ENCODE peak calls at places on chromosomes 12 and 14, in four cellular contexts. B is fibroblast of mammary gland, A is cardiac muscle cell, K is sigmoid colon. Z is an unnamed sample.

GRCh38 chr12:105444809-105445102 is 114.3 kb downstream of the C12orf75 start:
- DNase-seq in B (no peak), A (no peak), K (no peak), Z (peak)

GRCh38 chr14:100440207-100440631 is 117.1 kb downstream of the SLC25A47 start:
- DNase-seq in B (peak), A (peak), K (peak), Z (peak)

GRCh38 chr14:103931422-103931821 is 3.2 kb downstream of the TDRD9 start:
- DNase-seq in B (no peak), A (peak), K (no peak), Z (no peak)

GRCh38 chr14:60656755-60657608 is 7.7 kb upstream of the SIX1 start:
- DNase-seq in B (peak), A (peak), K (no peak), Z (peak)

GRCh38 chr12:14913381-14913781 is 25.0 kb downstream of the ERP27 start:
- DNase-seq in B (no peak), A (peak), K (peak), Z (peak)

GRCh38 chr12:47156167-47156736 is 76.5 kb upstream of the AMIGO2 start:
- DNase-seq in B (no peak), A (peak), K (no peak), Z (peak)

GRCh38 chr12:26833692-26834168 is 736 bp upstream of the ITPR2 start:
- DNase-seq in B (peak), A (peak), K (peak), Z (peak)

GRCh38 chr12:114480309-114481199 is 74.6 kb upstream of the TBX5 start:
- DNase-seq in B (peak), A (peak), K (no peak), Z (peak)

GRCh38 chr12:6167327-6168280 is 32.6 kb upstream of the CD9 start:
- DNase-seq in B (peak), A (peak), K (peak), Z (peak)

GRCh38 chr12:31524791-31525495 is 66.0 kb downstream of the DENND5B start:
- DNase-seq in B (peak), A (peak), K (no peak), Z (peak)

GRCh38 chr14:23013056-23014054 is 3.4 kb upstream of the C14orf93 start:
- DNase-seq in B (no peak), A (no peak), K (no peak), Z (no peak)

GRCh38 chr14:74616507-74616906 is 4.5 kb upstream of the LTBP2 start:
- DNase-seq in B (peak), A (peak), K (no peak), Z (peak)

GRCh38 chr14:78005325-78005724 is 164.8 kb upstream of the NRXN3 start:
- DNase-seq in B (peak), A (peak), K (no peak), Z (peak)

GRCh38 chr12:112226768-112227167 is 101.4 kb downstream of the TRAFD1 start:
- DNase-seq in B (no peak), A (no peak), K (no peak), Z (no peak)

GRCh38 chr12:50647479-50647878 is 116.4 kb upstream of the ATF1 start:
- DNase-seq in B (peak), A (peak), K (no peak), Z (peak)

GRCh38 chr12:47947273-47947672 is 16.1 kb upstream of the TMEM106C start:
- DNase-seq in B (no peak), A (peak), K (peak), Z (peak)

GRCh38 chr12:129570796-129571400 is 332.9 kb downstream of the TMEM132D start:
- DNase-seq in B (no peak), A (no peak), K (no peak), Z (no peak)

GRCh38 chr14:77043177-77043983 is 14.9 kb upstream of the IRF2BPL start:
- DNase-seq in B (peak), A (peak), K (peak), Z (peak)

GRCh38 chr12:51972849-51973273 is 21.4 kb downstream of the ACVR1B start:
- DNase-seq in B (peak), A (peak), K (peak), Z (peak)

GRCh38 chr12:55642275-55643068 is 5.8 kb downstream of the OR10P1 start:
- DNase-seq in B (no peak), A (no peak), K (no peak), Z (no peak)

GRCh38 chr14:103520657-103521437 is 1.8 kb downstream of the CKB start:
- DNase-seq in B (peak), A (peak), K (peak), Z (peak)

GRCh38 chr14:91996951-91997371 is 42.9 kb downstream of the TRIP11 start:
- DNase-seq in B (peak), A (peak), K (no peak), Z (peak)

GRCh38 chr14:74444866-74445265 is 18.9 kb upstream of the SYNDIG1L start:
- DNase-seq in B (no peak), A (no peak), K (no peak), Z (no peak)

GRCh38 chr12:65827827-65828231 is 3.5 kb downstream of the HMGA2 start:
- DNase-seq in B (no peak), A (peak), K (no peak), Z (peak)

GRCh38 chr12:65824314-65824563 is at the start of gene HMGA2:
- DNase-seq in B (peak), A (no peak), K (peak), Z (peak)

GRCh38 chr12:65826513-65827171 is 2.4 kb downstream of the HMGA2 start:
- DNase-seq in B (peak), A (peak), K (no peak), Z (peak)

GRCh38 chr12:65825323-65825572 is 965 bp downstream of the HMGA2 start:
- DNase-seq in B (no peak), A (no peak), K (no peak), Z (no peak)

DNA sequence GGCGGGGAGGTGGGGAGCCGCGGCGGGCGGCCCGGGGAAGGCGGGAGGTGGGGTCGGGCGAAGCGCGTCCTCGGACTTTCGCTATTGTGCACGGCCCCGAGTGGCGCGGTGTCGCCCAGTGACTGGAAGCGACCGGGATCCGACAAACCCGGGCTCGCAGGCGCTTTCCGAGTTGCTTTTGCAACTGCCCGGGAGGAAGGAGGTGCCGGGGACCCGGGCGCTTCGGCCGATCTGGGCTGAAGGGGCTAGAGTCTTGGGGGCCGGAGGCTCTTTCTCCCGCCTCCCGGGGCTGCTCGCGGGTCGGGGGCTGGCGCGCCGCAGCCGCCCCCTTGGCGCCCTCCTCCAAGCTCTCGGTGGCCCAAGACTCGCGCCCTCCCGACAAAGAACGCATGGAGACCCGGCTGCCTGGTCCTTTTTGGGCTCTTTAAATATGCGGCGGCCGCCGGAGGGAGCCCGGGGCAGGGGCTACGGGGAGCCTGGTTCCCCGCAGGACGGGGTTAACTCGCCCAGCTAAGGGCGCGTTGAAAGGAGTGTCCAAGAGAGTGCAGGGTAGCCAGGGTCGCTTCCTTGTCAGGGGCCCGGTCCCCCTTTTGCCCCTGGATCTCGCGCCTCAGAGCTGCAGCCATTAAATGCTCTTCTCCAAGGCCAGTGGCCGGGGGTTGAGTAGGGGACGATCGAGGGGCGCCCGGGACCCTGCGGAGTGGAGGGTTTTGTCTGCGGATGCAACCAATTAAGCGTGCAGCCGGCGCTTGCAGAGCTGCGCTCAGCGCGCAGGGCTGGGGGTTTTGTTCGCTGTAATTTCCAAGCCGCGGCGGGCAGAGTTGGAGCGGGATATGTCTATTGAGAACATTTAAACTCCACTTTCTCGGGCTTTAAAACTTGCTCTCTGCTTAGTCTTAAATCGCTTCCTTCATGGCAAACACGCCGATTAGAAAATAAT is 1.6 kb downstream of the HMGA2 start:
- DNase-seq in B (no peak), A (peak), K (peak), Z (peak)
- H3K4me3 ChIP-seq in B (peak), A (peak), K (peak), Z (peak)

GRCh38 chr12:128261757-128262156 is 5.2 kb upstream of the TMEM132C start:
- DNase-seq in B (no peak), A (no peak), K (no peak), Z (no peak)

GRCh38 chr12:128259556-128260070 is 7.4 kb upstream of the TMEM132C start:
- DNase-seq in B (peak), A (peak), K (no peak), Z (peak)

DNA sequence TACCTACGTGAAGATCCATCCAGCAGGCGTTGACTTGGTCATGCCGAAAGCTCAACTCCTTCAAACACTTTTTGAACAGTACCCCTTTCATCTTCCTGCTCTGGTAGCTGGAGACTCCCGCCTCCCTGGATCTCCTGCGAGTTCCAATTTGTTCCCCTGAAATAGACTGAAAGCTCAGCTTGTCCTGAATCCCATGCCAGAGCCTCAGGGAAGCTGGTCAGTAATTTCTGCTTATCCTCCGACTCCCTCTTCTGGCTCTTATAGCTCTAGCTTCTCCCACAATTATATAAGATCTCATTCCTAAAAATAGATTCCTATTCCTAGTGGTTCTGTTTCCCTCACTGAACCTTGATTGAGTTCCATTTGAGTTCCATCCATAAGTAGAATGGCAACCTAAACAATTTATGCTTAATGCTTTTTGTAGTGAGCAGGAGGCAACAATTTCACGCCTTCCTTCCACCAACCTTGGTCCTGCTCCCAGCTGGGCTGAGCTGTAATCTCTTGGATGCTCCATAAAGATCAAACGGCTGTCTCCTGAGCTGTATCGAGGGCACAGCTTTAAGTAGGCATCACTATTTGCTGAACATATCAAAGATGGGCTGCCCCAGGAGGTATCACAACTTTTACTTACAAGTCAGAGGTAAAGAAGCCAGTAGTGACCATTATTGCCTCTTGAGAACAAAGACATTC is 8.0 kb upstream of the TMEM132C start:
- DNase-seq in B (no peak), A (no peak), K (no peak), Z (no peak)
- TF ChIP-seq CTCF in B (no peak), A (no peak), K (no peak), Z (no peak)

GRCh38 chr12:120370343-120371243 is 1.6 kb upstream of the MSI1 start:
- DNase-seq in B (no peak), A (no peak), K (no peak), Z (no peak)
- H3K4me3 ChIP-seq in B (no peak), A (peak), K (no peak), Z (no peak)

GRCh38 chr14:68902357-68902756 is 76.7 kb downstream of the ACTN1 start:
- DNase-seq in B (no peak), A (no peak), K (no peak), Z (no peak)
- TF ChIP-seq CTCF in B (no peak), A (no peak), K (no peak), Z (no peak)

GRCh38 chr14:65206448-65207096 is 104.3 kb upstream of the MAX start:
- DNase-seq in B (peak), A (no peak), K (no peak), Z (peak)
- H3K4me3 ChIP-seq in B (no peak), A (no peak), K (no peak), Z (no peak)

GRCh38 chr12:24069532-24070395 is 120.3 kb upstream of the SOX5 start:
- DNase-seq in B (no peak), A (peak), K (no peak), Z (peak)
- TF ChIP-seq CTCF in B (no peak), A (no peak), K (no peak), Z (no peak)

GRCh38 chr12:57474862-57475261 is 4.8 kb downstream of the ARHGAP9 start:
- DNase-seq in B (no peak), A (no peak), K (no peak), Z (no peak)

GRCh38 chr12:57476993-57477709 is 2.5 kb downstream of the ARHGAP9 start:
- DNase-seq in B (no peak), A (no peak), K (no peak), Z (no peak)

GRCh38 chr12:57477710-57478681 is 1.7 kb downstream of the ARHGAP9 start:
- DNase-seq in B (peak), A (peak), K (no peak), Z (peak)

GRCh38 chr12:57475271-57476161 is 4.2 kb downstream of the ARHGAP9 start:
- DNase-seq in B (peak), A (peak), K (peak), Z (no peak)

GRCh38 chr12:57476162-57476992 is 3.3 kb downstream of the ARHGAP9 start:
- DNase-seq in B (no peak), A (no peak), K (no peak), Z (no peak)
- H3K4me3 ChIP-seq in B (no peak), A (peak), K (peak), Z (no peak)

GRCh38 chr14:64838656-64839055 is 41.1 kb downstream of the SPTB start:
- DNase-seq in B (no peak), A (no peak), K (no peak), Z (no peak)

GRCh38 chr14:64844993-64845536 is 34.6 kb downstream of the SPTB start:
- DNase-seq in B (no peak), A (no peak), K (no peak), Z (no peak)

GRCh38 chr14:64844272-64844671 is 35.4 kb downstream of the SPTB start:
- DNase-seq in B (no peak), A (no peak), K (no peak), Z (no peak)

GRCh38 chr14:64841121-64841611 is 38.5 kb downstream of the SPTB start:
- DNase-seq in B (peak), A (peak), K (no peak), Z (peak)

DNA sequence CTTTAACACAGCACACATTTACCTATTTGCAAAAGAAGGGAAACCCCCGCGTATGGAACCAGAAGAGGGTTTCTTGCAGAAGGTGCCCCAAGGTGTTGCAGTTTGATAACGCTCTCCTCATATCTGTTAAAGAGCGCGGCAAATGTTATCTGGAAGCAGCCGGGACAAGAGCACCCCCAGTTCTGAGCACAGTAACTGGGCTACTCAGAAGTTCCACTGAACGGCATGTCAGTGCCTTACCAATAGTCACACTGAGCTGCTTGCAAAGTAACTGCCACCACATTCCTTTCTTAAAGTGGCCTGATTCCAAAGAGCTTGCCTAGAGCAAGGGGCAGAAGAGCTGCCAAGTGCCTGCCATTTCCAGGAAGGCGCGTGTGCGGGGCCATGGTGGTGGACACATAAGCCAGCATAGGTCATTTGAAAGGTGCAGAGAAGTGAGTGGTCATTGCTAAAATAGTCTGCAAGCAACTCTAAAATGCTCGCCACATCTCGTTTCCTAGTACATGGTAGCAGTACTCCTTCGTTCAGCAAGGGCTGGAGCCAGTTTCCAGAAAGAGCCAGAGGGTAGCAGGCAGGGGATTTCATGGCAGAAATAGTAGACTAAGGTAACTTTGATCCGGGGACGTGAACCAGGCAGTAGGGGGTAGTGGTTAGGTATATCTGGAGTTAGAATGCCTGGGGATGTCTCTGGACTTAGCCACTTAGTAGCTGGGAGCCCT is 37.8 kb downstream of the SPTB start:
- DNase-seq in B (no peak), A (no peak), K (no peak), Z (no peak)
- TF ChIP-seq CTCF in B (no peak), A (no peak), K (no peak), Z (no peak)

GRCh38 chr12:40688085-40688725 is 4.0 kb upstream of the CNTN1 start:
- DNase-seq in B (no peak), A (no peak), K (no peak), Z (no peak)

GRCh38 chr12:40693503-40693863 is 1.2 kb downstream of the CNTN1 start:
- DNase-seq in B (no peak), A (no peak), K (peak), Z (no peak)

GRCh38 chr12:40689576-40689975 is 2.7 kb upstream of the CNTN1 start:
- DNase-seq in B (no peak), A (no peak), K (no peak), Z (no peak)

GRCh38 chr12:40691913-40692616 is at the start of gene CNTN1:
- DNase-seq in B (peak), A (peak), K (peak), Z (peak)

GRCh38 chr12:40692617-40693502 is 621 bp downstream of the CNTN1 start:
- DNase-seq in B (no peak), A (no peak), K (peak), Z (no peak)
- H3K4me3 ChIP-seq in B (peak), A (peak), K (peak), Z (peak)

Z was measured in fibroblast of pulmonary artery.